ENCODE peak calls at places on chromosomes 5 and 9, in ten cellular contexts. R is HepG2, G is transverse colon, A is GM12878, P is endothelial cell of umbilical vein, N is HCT116, T is K562, M is breast epithelium, C is suprapubic skin, L is vagina. D is an unnamed sample.

GRCh38 chr9:131677445-131678180 is 62.3 kb downstream of the RAPGEF1 start:
- DNase-seq in A (peak; percentile 71), T (no peak), L (peak; percentile 34), G (peak; percentile 50), C (no peak), P (peak; percentile 94), M (no peak), N (no peak), R (peak; percentile 27), D (no peak)

GRCh38 chr5:31197183-31197582 is 3.7 kb downstream of the CDH6 start:
- DNase-seq in P (no peak), T (no peak), A (no peak), G (no peak), N (no peak), M (no peak), C (no peak), R (no peak), L (no peak), D (no peak)

GRCh38 chr5:38462972-38463633 is 93.3 kb downstream of the LIFR start:
- DNase-seq in P (peak; percentile 75), A (no peak), R (no peak), N (no peak), G (no peak), L (no peak), T (no peak), C (no peak), M (no peak), D (no peak)

GRCh38 chr5:34622046-34622435 is 34.1 kb upstream of the RAI14 start:
- DNase-seq in L (no peak), P (no peak), M (no peak), T (no peak), G (no peak), A (no peak), N (no peak), C (no peak), R (no peak), D (no peak)

GRCh38 chr5:122076669-122077450 is 1.2 kb downstream of the LOX start:
- DNase-seq in G (peak; percentile 81), M (peak; percentile 82), L (no peak), P (peak; percentile 88), C (peak; percentile 92), A (no peak), R (peak; percentile 70), T (no peak), N (no peak), D (peak; percentile 33)

GRCh38 chr5:59356813-59357381 is 536.6 kb downstream of the PDE4D start:
- DNase-seq in M (no peak), P (no peak), T (no peak), G (no peak), C (no peak), A (no peak), L (no peak), N (no peak), R (no peak), D (no peak)

GRCh38 chr9:92232190-92232589 is 61.3 kb downstream of the IARS1 start:
- DNase-seq in N (no peak), G (no peak), A (no peak), R (no peak), M (no peak), T (no peak), C (no peak), L (no peak), P (no peak), D (no peak)

GRCh38 chr9:82080265-82080664 is 91.7 kb downstream of the SPATA31D1 start:
- DNase-seq in N (no peak), P (no peak), G (no peak), A (no peak), L (no peak), R (no peak), T (no peak), M (no peak), C (no peak), D (no peak)

DNA sequence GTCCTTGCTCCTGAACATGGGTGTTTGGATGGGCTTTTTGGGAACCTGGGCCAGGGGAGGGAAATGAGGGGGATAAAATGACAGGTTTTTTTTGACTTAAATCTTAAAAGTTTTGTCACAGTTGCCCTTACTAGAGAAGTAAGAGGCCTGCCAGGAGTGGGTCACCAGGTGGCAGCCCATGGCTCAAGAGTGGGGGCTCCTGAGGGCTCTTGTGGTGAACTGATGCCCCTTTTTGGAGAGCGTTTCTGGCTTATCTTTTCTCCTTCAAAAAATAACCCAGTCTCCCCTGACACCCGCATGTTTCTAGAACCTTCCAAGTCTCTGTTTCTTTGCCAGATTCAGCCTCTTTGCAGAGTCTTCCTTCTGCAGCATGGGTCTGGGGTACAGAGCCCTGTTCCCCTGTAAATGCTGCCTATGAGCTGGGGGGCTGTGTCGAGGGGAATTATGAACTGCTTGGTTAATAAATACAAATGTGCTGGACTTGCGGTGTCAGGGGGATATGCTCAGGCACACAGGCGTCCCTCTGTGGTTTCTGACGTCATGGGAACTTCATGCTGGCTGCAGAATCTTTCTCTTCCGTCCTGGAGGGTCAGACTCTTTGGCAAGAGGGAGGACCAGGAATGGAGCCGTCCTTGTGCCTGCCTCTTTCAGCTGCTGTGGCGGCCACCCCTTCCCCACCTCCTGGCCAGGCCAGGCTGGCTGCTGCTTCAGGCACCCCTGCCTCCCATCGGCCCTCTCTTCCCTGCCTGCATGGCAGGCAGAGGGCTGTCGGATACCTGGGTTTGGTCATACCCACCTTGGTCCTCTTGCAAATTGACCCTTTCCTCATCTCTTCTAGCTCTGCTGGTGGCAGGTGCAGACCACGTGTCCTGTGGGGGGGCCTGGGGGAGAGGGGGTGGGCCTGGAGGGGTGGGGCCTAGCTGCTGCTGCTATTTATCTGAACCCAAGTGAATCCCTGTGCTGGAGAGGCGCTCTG is 30.1 kb downstream of the PTPA start:
- DNase-seq in R (no peak), C (no peak), G (peak; percentile 69), L (peak; percentile 91), M (no peak), P (peak; percentile 91), A (peak; percentile 71), T (no peak), N (no peak), D (no peak)
- TF ChIP-seq POLR2AphosphoS5 in R (no peak), C (no peak), G (no peak), L (peak; percentile 22), M (peak; percentile 56), P (no peak), A (no peak), T (no peak), N (peak; percentile 44), D (no peak)

GRCh38 chr5:65926276-65926761 is at the start of gene ERBIN:
- DNase-seq in M (peak; percentile 82), G (peak; percentile 90), P (peak; percentile 90), A (no peak), L (no peak), N (no peak), R (peak; percentile 41), T (peak; percentile 53), C (peak; percentile 91), D (peak; percentile 25)

GRCh38 chr5:65928860-65929259 is 2.5 kb downstream of the ERBIN start:
- DNase-seq in L (no peak), N (no peak), R (no peak), C (no peak), G (no peak), P (no peak), T (no peak), M (no peak), A (no peak), D (no peak)

GRCh38 chr5:65928341-65928752 is 2.0 kb downstream of the ERBIN start:
- DNase-seq in A (no peak), M (no peak), R (no peak), N (no peak), T (no peak), L (no peak), P (peak; percentile 33), C (no peak), G (no peak), D (no peak)

GRCh38 chr5:65926893-65927292 is 518 bp downstream of the ERBIN start:
- DNase-seq in L (no peak), T (no peak), N (no peak), A (no peak), P (no peak), C (no peak), M (no peak), G (peak; percentile 19), R (no peak), D (no peak)

DNA sequence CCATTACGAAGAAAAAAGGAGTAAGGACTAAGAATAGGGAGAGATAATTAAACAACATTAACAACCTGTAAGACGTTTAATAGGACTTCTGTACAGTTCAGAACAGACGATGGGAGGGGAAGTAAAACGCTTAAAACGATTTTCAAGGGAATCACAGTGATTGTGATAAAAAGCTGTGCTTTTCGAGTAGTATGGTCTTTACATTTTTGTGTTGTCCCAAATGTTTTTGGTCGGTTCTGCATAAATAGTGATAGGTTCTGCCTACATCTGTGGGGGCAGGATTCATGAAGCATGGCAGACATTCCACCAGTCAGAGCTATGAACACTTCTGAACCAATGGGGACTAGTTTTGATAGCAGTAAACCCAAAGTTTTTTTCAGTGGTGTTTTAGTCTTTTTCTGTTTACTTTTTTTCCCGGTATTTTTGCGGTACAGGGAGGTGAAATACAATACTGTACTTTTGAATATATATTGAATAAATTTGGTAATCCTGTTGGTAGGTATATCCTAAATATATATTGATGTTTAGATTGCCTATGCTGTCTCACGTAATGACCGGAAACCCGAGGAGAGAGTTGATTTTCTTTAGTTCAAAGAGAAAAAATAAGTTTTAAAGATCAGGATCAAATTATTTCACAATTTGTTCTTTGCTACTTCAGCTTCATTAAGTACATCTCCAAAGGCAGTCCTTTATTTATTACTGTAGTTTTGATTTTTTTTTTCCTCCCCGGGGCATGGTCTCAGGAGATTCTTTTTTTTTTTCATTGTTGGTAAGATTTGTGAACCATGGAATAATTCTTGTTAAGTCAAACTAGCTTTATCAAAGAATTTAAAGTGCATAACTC is 1.3 kb downstream of the ERBIN start:
- DNase-seq in N (no peak), C (no peak), P (peak; percentile 79), T (peak; percentile 14), A (no peak), L (no peak), G (no peak), M (no peak), R (peak; percentile 52), D (peak; percentile 14)
- TF ChIP-seq POLR2A in N (no peak), C (no peak), P (no peak), T (peak; percentile 46), A (no peak), L (no peak), G (no peak), M (no peak), R (no peak), D (no peak)

GRCh38 chr5:141513627-141514329 is 24.9 kb downstream of the PCDHGC5 start:
- DNase-seq in L (no peak), G (peak; percentile 66), A (peak; percentile 75), N (no peak), C (peak; percentile 93), T (no peak), M (peak; percentile 66), P (peak; percentile 80), R (no peak), D (no peak)
- TF ChIP-seq POLR2AphosphoS5 in L (no peak), G (peak; percentile 3), A (no peak), N (no peak), C (no peak), T (no peak), M (peak; percentile 35), P (no peak), R (no peak), D (no peak)

GRCh38 chr5:78805474-78806124 is 157.0 kb upstream of the LHFPL2 start:
- DNase-seq in A (no peak), N (no peak), L (no peak), C (no peak), T (no peak), R (no peak), M (no peak), G (no peak), P (no peak), D (no peak)

GRCh38 chr5:78804995-78805394 is 156.4 kb upstream of the LHFPL2 start:
- DNase-seq in G (no peak), M (no peak), C (no peak), L (no peak), T (no peak), A (no peak), N (no peak), P (no peak), R (no peak), D (no peak)

GRCh38 chr5:78808818-78809217 is 160.2 kb upstream of the LHFPL2 start:
- DNase-seq in C (no peak), P (no peak), M (no peak), N (no peak), R (no peak), G (no peak), L (no peak), T (no peak), A (no peak), D (no peak)

GRCh38 chr5:78808380-78808779 is 159.8 kb upstream of the LHFPL2 start:
- DNase-seq in G (no peak), L (no peak), A (no peak), M (no peak), T (no peak), P (no peak), C (no peak), R (no peak), N (no peak), D (no peak)

GRCh38 chr5:78806544-78806943 is 158.0 kb upstream of the LHFPL2 start:
- DNase-seq in R (no peak), N (peak; percentile 4), A (no peak), P (no peak), M (no peak), G (no peak), L (no peak), C (no peak), T (no peak), D (no peak)
- TF ChIP-seq POLR2A in R (no peak), N (no peak), A (no peak), P (no peak), M (no peak), G (no peak), L (no peak), C (no peak), T (no peak), D (no peak)

D was measured in GM12891.